ENCODE peak calls at places on chromosomes 7 and 10, in four cellular contexts. One of them, this sample, is unnamed.

GRCh38 chr7:5445991-5446594 is 22.5 kb upstream of the TNRC18 start:
- DNase-seq in cardiac fibroblast: no peak
- DNase-seq in Karpas-422: no peak
- DNase-seq in dorsolateral prefrontal cortex: peak
- DNase-seq in this sample: no peak

GRCh38 chr10:94299417-94299816 is 63.3 kb downstream of the NOC3L start:
- DNase-seq in cardiac fibroblast: peak
- DNase-seq in Karpas-422: no peak
- DNase-seq in dorsolateral prefrontal cortex: no peak
- DNase-seq in this sample: peak

GRCh38 chr7:129778770-129779601 is 167.5 kb downstream of the NRF1 start:
- DNase-seq in cardiac fibroblast: no peak
- DNase-seq in Karpas-422: no peak
- DNase-seq in dorsolateral prefrontal cortex: no peak
- DNase-seq in this sample: peak

GRCh38 chr10:101272229-101272868 is 43.1 kb upstream of the LBX1 start:
- DNase-seq in cardiac fibroblast: peak
- DNase-seq in Karpas-422: peak
- DNase-seq in dorsolateral prefrontal cortex: peak
- DNase-seq in this sample: peak

GRCh38 chr7:55144333-55144954 is 125.6 kb downstream of the EGFR start:
- DNase-seq in cardiac fibroblast: no peak
- DNase-seq in Karpas-422: peak
- DNase-seq in dorsolateral prefrontal cortex: no peak
- DNase-seq in this sample: no peak

GRCh38 chr7:143369678-143370651 is 7.5 kb upstream of the FAM131B start:
- DNase-seq in cardiac fibroblast: no peak
- DNase-seq in Karpas-422: no peak
- DNase-seq in dorsolateral prefrontal cortex: no peak
- DNase-seq in this sample: no peak

GRCh38 chr10:102414749-102415148 is 3.8 kb downstream of the PSD start:
- DNase-seq in cardiac fibroblast: no peak
- DNase-seq in Karpas-422: no peak
- DNase-seq in dorsolateral prefrontal cortex: no peak
- DNase-seq in this sample: no peak

GRCh38 chr7:140390466-140391190 is 7.7 kb downstream of the SLC37A3 start:
- DNase-seq in cardiac fibroblast: peak
- DNase-seq in Karpas-422: peak
- DNase-seq in dorsolateral prefrontal cortex: no peak
- DNase-seq in this sample: peak

GRCh38 chr7:34709771-34710170 is 51.8 kb downstream of the NPSR1 start:
- DNase-seq in cardiac fibroblast: no peak
- DNase-seq in Karpas-422: no peak
- DNase-seq in dorsolateral prefrontal cortex: peak
- DNase-seq in this sample: no peak

GRCh38 chr7:28136885-28137284 is 43.7 kb downstream of the JAZF1 start:
- DNase-seq in cardiac fibroblast: no peak
- DNase-seq in Karpas-422: no peak
- DNase-seq in dorsolateral prefrontal cortex: no peak
- DNase-seq in this sample: no peak

DNA sequence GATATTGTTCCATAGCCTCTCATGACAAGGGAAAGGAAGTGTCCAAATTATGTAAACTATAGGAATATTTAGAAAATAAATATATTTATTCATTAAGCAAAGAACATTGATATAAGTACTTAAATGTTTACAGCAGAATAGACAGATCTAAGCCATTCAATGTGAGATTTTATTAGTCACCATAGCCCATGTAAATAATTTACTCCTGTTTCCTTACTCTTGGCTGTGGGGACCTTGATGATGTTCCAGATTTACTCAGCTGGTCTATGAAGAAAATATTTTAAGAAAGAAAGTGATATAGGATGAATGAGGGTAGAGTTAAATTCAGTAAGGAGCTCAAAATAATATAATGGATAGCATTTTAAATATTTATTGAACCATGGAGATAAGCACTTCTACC is 442.6 kb upstream of the KLF6 start:
- DNase-seq in cardiac fibroblast: no peak
- DNase-seq in Karpas-422: no peak
- DNase-seq in dorsolateral prefrontal cortex: no peak
- DNase-seq in this sample: no peak
- H3K4me3 ChIP-seq in cardiac fibroblast: no peak
- H3K4me3 ChIP-seq in Karpas-422: no peak
- H3K4me3 ChIP-seq in dorsolateral prefrontal cortex: no peak
- H3K4me3 ChIP-seq in this sample: no peak

DNA sequence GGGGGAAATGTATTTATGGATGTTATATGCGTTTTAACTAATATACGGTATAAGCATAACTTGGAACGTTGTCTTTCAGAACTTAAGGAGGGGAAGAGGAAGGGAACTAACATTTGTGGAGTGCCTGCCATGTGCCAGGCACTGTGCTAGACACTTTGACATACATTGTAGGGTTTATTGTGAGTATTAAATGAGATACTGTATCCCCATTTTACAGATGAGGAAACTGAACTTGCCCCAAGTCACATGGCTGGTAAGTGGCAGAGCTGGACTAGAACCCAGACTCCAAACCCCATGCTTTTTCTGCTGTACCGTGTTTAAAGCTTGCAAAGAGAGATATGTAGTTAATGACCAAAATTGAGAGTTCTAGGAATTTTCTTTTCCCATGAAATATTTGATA is 74.6 kb downstream of the CREM start:
- DNase-seq in cardiac fibroblast: no peak
- DNase-seq in Karpas-422: no peak
- DNase-seq in dorsolateral prefrontal cortex: no peak
- DNase-seq in this sample: no peak
- H3K4me3 ChIP-seq in cardiac fibroblast: no peak
- H3K4me3 ChIP-seq in Karpas-422: no peak
- H3K4me3 ChIP-seq in dorsolateral prefrontal cortex: no peak
- H3K4me3 ChIP-seq in this sample: no peak

DNA sequence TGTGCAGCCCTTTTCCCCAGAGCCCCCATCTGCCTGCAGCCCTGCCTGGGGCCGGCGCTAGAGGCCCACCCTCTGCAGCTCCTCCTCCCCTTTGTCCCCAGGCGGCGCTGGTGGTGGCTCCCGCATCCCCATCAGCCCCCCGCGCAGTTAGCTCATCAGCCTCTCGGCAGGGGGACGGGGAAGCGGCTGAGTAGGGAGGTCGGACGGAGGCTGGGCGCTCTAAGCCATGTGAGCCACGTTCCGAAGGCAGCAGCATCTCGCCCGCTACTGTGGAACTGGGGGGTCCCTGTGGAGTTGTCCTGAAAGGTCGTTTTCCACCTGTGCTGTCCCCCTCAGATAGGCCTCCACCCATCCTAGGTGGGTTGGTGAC is 29.0 kb downstream of the GBX1 start:
- DNase-seq in cardiac fibroblast: no peak
- DNase-seq in Karpas-422: no peak
- DNase-seq in dorsolateral prefrontal cortex: no peak
- DNase-seq in this sample: no peak
- H3K4me3 ChIP-seq in cardiac fibroblast: no peak
- H3K4me3 ChIP-seq in Karpas-422: no peak
- H3K4me3 ChIP-seq in dorsolateral prefrontal cortex: no peak
- H3K4me3 ChIP-seq in this sample: no peak

GRCh38 chr10:132515811-132516726 is 21.5 kb upstream of the INPP5A start:
- DNase-seq in cardiac fibroblast: no peak
- DNase-seq in Karpas-422: no peak
- DNase-seq in dorsolateral prefrontal cortex: no peak
- DNase-seq in this sample: no peak
- H3K4me3 ChIP-seq in cardiac fibroblast: no peak
- H3K4me3 ChIP-seq in Karpas-422: peak
- H3K4me3 ChIP-seq in dorsolateral prefrontal cortex: no peak
- H3K4me3 ChIP-seq in this sample: no peak

GRCh38 chr10:119252051-119252465 is 44.7 kb downstream of the GRK5 start:
- DNase-seq in cardiac fibroblast: peak
- DNase-seq in Karpas-422: no peak
- DNase-seq in dorsolateral prefrontal cortex: peak
- DNase-seq in this sample: no peak

GRCh38 chr10:119252470-119253151 is 45.2 kb downstream of the GRK5 start:
- DNase-seq in cardiac fibroblast: no peak
- DNase-seq in Karpas-422: no peak
- DNase-seq in dorsolateral prefrontal cortex: no peak
- DNase-seq in this sample: no peak

GRCh38 chr10:119253433-119254174 is 46.2 kb downstream of the GRK5 start:
- DNase-seq in cardiac fibroblast: peak
- DNase-seq in Karpas-422: no peak
- DNase-seq in dorsolateral prefrontal cortex: no peak
- DNase-seq in this sample: no peak

GRCh38 chr10:119250641-119251314 is 43.4 kb downstream of the GRK5 start:
- DNase-seq in cardiac fibroblast: peak
- DNase-seq in Karpas-422: no peak
- DNase-seq in dorsolateral prefrontal cortex: no peak
- DNase-seq in this sample: no peak

GRCh38 chr10:119251315-119251708 is 43.9 kb downstream of the GRK5 start:
- DNase-seq in cardiac fibroblast: peak
- DNase-seq in Karpas-422: no peak
- DNase-seq in dorsolateral prefrontal cortex: no peak
- DNase-seq in this sample: no peak
- H3K4me3 ChIP-seq in cardiac fibroblast: no peak
- H3K4me3 ChIP-seq in Karpas-422: no peak
- H3K4me3 ChIP-seq in dorsolateral prefrontal cortex: no peak
- H3K4me3 ChIP-seq in this sample: no peak

GRCh38 chr7:155467846-155468821 is 10.2 kb downstream of the EN2 start:
- DNase-seq in cardiac fibroblast: no peak
- DNase-seq in Karpas-422: no peak
- DNase-seq in dorsolateral prefrontal cortex: peak
- DNase-seq in this sample: no peak
- H3K4me3 ChIP-seq in cardiac fibroblast: no peak
- H3K4me3 ChIP-seq in Karpas-422: no peak
- H3K4me3 ChIP-seq in dorsolateral prefrontal cortex: no peak
- H3K4me3 ChIP-seq in this sample: no peak

DNA sequence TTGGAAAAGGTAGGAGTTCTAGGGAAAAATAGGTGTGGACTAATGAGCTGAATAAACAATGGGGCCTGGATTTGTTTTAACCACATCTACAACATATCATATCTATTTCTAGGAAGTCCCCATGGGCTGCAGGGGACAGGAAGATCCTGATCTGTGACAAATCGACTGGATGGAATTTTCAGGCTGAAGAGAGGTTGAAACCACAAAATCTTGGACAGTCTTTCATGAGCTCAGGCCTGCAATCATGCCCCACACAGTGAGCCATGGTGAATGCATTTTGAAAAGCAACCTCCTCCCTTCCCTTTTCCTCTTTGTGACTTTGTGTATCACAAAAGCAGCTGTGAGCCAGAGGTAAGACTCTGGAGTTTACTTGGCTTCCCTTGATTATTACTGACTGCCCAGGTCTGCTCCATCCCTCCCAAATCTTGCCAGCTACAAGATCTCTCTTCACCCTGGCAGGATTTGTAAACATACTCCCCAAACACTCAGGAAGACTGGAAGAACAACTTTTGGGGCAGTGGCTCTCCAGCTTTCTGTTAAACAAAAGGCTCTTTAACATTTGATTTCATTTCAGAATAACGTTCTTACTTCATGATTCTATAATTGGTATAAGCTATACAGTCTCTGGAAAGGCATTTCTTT is 66.4 kb downstream of the ASAH2B start:
- DNase-seq in cardiac fibroblast: no peak
- DNase-seq in Karpas-422: no peak
- DNase-seq in dorsolateral prefrontal cortex: no peak
- DNase-seq in this sample: no peak
- H3K4me3 ChIP-seq in cardiac fibroblast: no peak
- H3K4me3 ChIP-seq in Karpas-422: no peak
- H3K4me3 ChIP-seq in dorsolateral prefrontal cortex: no peak
- H3K4me3 ChIP-seq in this sample: no peak

GRCh38 chr7:29989257-29989995 is at the start of gene SCRN1:
- DNase-seq in cardiac fibroblast: peak
- DNase-seq in Karpas-422: peak
- DNase-seq in dorsolateral prefrontal cortex: peak
- DNase-seq in this sample: peak

GRCh38 chr7:29988391-29989256 is 977 bp downstream of the SCRN1 start:
- DNase-seq in cardiac fibroblast: peak
- DNase-seq in Karpas-422: peak
- DNase-seq in dorsolateral prefrontal cortex: peak
- DNase-seq in this sample: peak

GRCh38 chr7:29987083-29987482 is 2.5 kb downstream of the SCRN1 start:
- DNase-seq in cardiac fibroblast: peak
- DNase-seq in Karpas-422: peak
- DNase-seq in dorsolateral prefrontal cortex: no peak
- DNase-seq in this sample: no peak

GRCh38 chr7:29990931-29991330 is 1.3 kb upstream of the SCRN1 start:
- DNase-seq in cardiac fibroblast: no peak
- DNase-seq in Karpas-422: no peak
- DNase-seq in dorsolateral prefrontal cortex: no peak
- DNase-seq in this sample: no peak

GRCh38 chr7:29987821-29988317 is 1.7 kb downstream of the SCRN1 start:
- DNase-seq in cardiac fibroblast: peak
- DNase-seq in Karpas-422: peak
- DNase-seq in dorsolateral prefrontal cortex: no peak
- DNase-seq in this sample: no peak
- H3K4me3 ChIP-seq in cardiac fibroblast: peak
- H3K4me3 ChIP-seq in Karpas-422: peak
- H3K4me3 ChIP-seq in dorsolateral prefrontal cortex: peak
- H3K4me3 ChIP-seq in this sample: no peak